ENCODE peak calls at places on chromosomes 5 and 9, in ten cellular contexts. I is ELR; B is HS-27A; P is stimulated activated CD8-positive, alpha-beta memory T cell treated with anti-CD3 and anti-CD28 coated beads, Interleukin-12 subunit alpha, Interleukin-12 subunit beta, amount 100 ng/mL, for 4 hours; N is substantia nigra; W is AML-193; G is foreskin keratinocyte; L is NCI-H1417 treated with DMSO at 0.1 percent for 48 hours; Z is NCI-H2107; J is GM12892. T is an unnamed sample.

GRCh38 chr9:123336959-123337358 is 19.0 kb upstream of the CRB2 start:
- DNase-seq in B (no peak), I (no peak), Z (no peak), G (no peak), J (no peak), P (no peak), W (no peak), L (no peak), N (no peak), T (no peak)

GRCh38 chr5:134224905-134225779 is 731 bp downstream of the PPP2CA start:
- DNase-seq in I (peak; percentile 93), P (peak; percentile 36), N (peak; percentile 58), B (no peak), L (no peak), Z (peak; percentile 15), J (peak; percentile 43), G (no peak), W (peak; percentile 35), T (no peak)

GRCh38 chr5:60141119-60141518 is 247.6 kb upstream of the PDE4D start:
- DNase-seq in J (no peak), N (no peak), I (no peak), L (no peak), G (no peak), W (no peak), P (no peak), B (no peak), Z (no peak), T (no peak)

GRCh38 chr5:80711938-80712337 is 57.2 kb upstream of the DHFR start:
- DNase-seq in I (peak; percentile 70), L (no peak), B (no peak), W (no peak), G (no peak), Z (no peak), P (no peak), N (no peak), J (no peak), T (no peak)

GRCh38 chr9:125829743-125830142 is 82.6 kb downstream of the PBX3 start:
- DNase-seq in W (peak; percentile 45), G (no peak), Z (no peak), I (no peak), L (no peak), P (no peak), B (no peak), J (no peak), N (no peak), T (no peak)

GRCh38 chr9:112224401-112225289 is 49.5 kb upstream of the SUSD1 start:
- DNase-seq in G (peak; percentile 75), I (peak; percentile 75), W (no peak), P (no peak), Z (no peak), B (no peak), J (no peak), N (no peak), L (no peak), T (no peak)

GRCh38 chr5:147508711-147509040 is 1.2 kb downstream of the DPYSL3 start:
- DNase-seq in J (no peak), B (no peak), W (no peak), Z (no peak), N (no peak), L (no peak), G (no peak), I (no peak), P (no peak), T (no peak)

GRCh38 chr5:171426680-171427079 is 7.2 kb downstream of the FGF18 start:
- DNase-seq in W (no peak), J (no peak), I (no peak), L (no peak), N (no peak), Z (no peak), B (no peak), G (no peak), P (no peak), T (no peak)

GRCh38 chr9:85743290-85744128 is 1.8 kb upstream of the AGTPBP1 start:
- DNase-seq in W (peak; percentile 72), I (peak; percentile 86), B (peak; percentile 88), Z (no peak), G (peak; percentile 93), P (no peak), J (no peak), L (no peak), N (no peak), T (no peak)

GRCh38 chr5:123450641-123451421 is 27.6 kb upstream of the CEP120 start:
- DNase-seq in I (peak; percentile 26), G (no peak), L (peak; percentile 47), W (no peak), N (no peak), J (no peak), B (no peak), P (no peak), Z (peak; percentile 30), T (peak; percentile 15)